ENCODE peak calls at places on chromosomes 1 and 21, in ten cellular contexts. V is endothelial cell of umbilical vein; P is NCI-H1105; D is KBM-7; Z is mesendoderm; H is AG08395; W is dermis blood vessel endothelial cell; G is amniotic stem cell; A is epithelial cell of esophagus; M is CD8-positive, alpha-beta memory T cell. J is an unnamed sample.

GRCh38 chr1:58941471-58942289 is 157.8 kb upstream of the JUN start:
- DNase-seq in Z (no peak), M (peak; percentile 60), H (no peak), P (no peak), D (peak; percentile 45), G (no peak), V (no peak), A (no peak), W (peak; percentile 19), J (no peak)

GRCh38 chr1:164648211-164649080 is 89.5 kb downstream of the PBX1 start:
- DNase-seq in H (no peak), D (no peak), A (peak; percentile 38), Z (peak; percentile 53), V (no peak), G (no peak), M (no peak), W (no peak), P (no peak), J (no peak)

GRCh38 chr1:94746635-94747525 is 73.3 kb upstream of the SLC44A3 start:
- DNase-seq in D (no peak), V (no peak), W (no peak), Z (no peak), P (no peak), G (no peak), A (no peak), H (no peak), M (no peak), J (no peak)

GRCh38 chr1:244861683-244862082 is 2.7 kb downstream of the HNRNPU start:
- DNase-seq in Z (no peak), V (peak; percentile 18), W (peak; percentile 27), D (no peak), G (no peak), M (no peak), P (no peak), A (no peak), H (no peak), J (no peak)

GRCh38 chr21:18049461-18049860 is 195.2 kb upstream of the CHODL start:
- DNase-seq in V (no peak), Z (no peak), W (no peak), P (no peak), A (no peak), D (no peak), M (no peak), H (no peak), G (no peak), J (no peak)

GRCh38 chr1:29129916-29130315 is 6.2 kb upstream of the TMEM200B start:
- DNase-seq in D (no peak), V (no peak), A (no peak), G (no peak), Z (peak; percentile 57), W (no peak), P (no peak), H (peak; percentile 52), M (no peak), J (no peak)

GRCh38 chr1:41672173-41672572 is 187.7 kb upstream of the EDN2 start:
- DNase-seq in G (peak; percentile 78), V (no peak), P (no peak), W (no peak), H (peak; percentile 46), D (no peak), A (peak; percentile 96), Z (peak; percentile 93), M (no peak), J (peak; percentile 43)

GRCh38 chr1:145962157-145963102 is 1.9 kb downstream of the ANKRD34A start:
- DNase-seq in W (no peak), D (no peak), M (peak; percentile 67), G (no peak), A (peak; percentile 13), Z (peak; percentile 25), V (no peak), P (no peak), H (peak; percentile 76), J (peak; percentile 57)

GRCh38 chr1:20233394-20233793 is 47.1 kb upstream of the PLA2G2C start:
- DNase-seq in V (peak; percentile 37), P (peak; percentile 21), G (peak; percentile 45), H (peak; percentile 33), W (peak; percentile 44), M (no peak), D (no peak), Z (peak; percentile 34), A (peak; percentile 32), J (no peak)

J was measured in prostate gland.